ENCODE peak calls at places on chromosomes 1 and 21, in four cellular contexts. L, K, U and F are unnamed samples.
A peak's percentile ranks its signal among the peaks of the same experiment; 100 is the strongest.

GRCh38 chr1:108007531-108007930 is 42.6 kb upstream of the VAV3 start:
- DNase-seq in U (no peak), K (no peak), L (no peak), F (no peak)

GRCh38 chr1:234780531-234781162 is 170.7 kb upstream of the IRF2BP2 start:
- DNase-seq in K (no peak), U (no peak), L (no peak), F (no peak)

GRCh38 chr1:153677718-153678518 is 570 bp upstream of the NPR1 start:
- DNase-seq in K (peak; percentile 61), L (peak; percentile 43), U (peak; percentile 71), F (no peak)

GRCh38 chr1:65958561-65959350 is 166.1 kb downstream of the PDE4B start:
- DNase-seq in U (peak; percentile 78), L (peak; percentile 68), K (peak; percentile 55), F (peak; percentile 62)

GRCh38 chr1:24707659-24708058 is 37.6 kb upstream of the CLIC4 start:
- DNase-seq in K (peak; percentile 77), L (no peak), U (peak; percentile 86), F (peak; percentile 65)

GRCh38 chr1:224433671-224434446 is 738 bp downstream of the WDR26 start:
- DNase-seq in K (no peak), U (peak; percentile 10), L (no peak), F (peak; percentile 6)

GRCh38 chr1:119631433-119632102 is 16.5 kb downstream of the ZNF697 start:
- DNase-seq in K (peak; percentile 96), U (peak; percentile 97), L (peak; percentile 72), F (peak; percentile 66)

GRCh38 chr1:188706742-188707141 is 1770.9 kb downstream of the BRINP3 start:
- DNase-seq in U (peak; percentile 75), K (no peak), L (peak; percentile 85), F (peak; percentile 27)

GRCh38 chr1:33455537-33456301 is 16.7 kb upstream of the ZSCAN20 start:
- DNase-seq in K (peak; percentile 93), L (peak; percentile 90), U (peak; percentile 87), F (peak; percentile 86)

GRCh38 chr21:46191257-46191685 is 7.0 kb upstream of the SPATC1L start:
- DNase-seq in K (peak; percentile 90), U (peak; percentile 85), L (peak; percentile 74), F (peak; percentile 81)

GRCh38 chr1:234246638-234247116 is 126.6 kb upstream of the COA6 start:
- DNase-seq in K (no peak), U (no peak), L (no peak), F (no peak)

GRCh38 chr1:22711591-22712501 is 1.2 kb downstream of the EPHB2 start:
- DNase-seq in L (peak; percentile 38), U (peak; percentile 30), K (peak; percentile 24), F (no peak)

GRCh38 chr1:228914700-228915099 is 179.4 kb downstream of the RHOU start:
- DNase-seq in K (no peak), U (no peak), L (no peak), F (no peak)

GRCh38 chr21:31185663-31186062 is 147.4 kb upstream of the KRTAP19-8 start:
- DNase-seq in L (no peak), U (no peak), K (no peak), F (no peak)

GRCh38 chr1:246567258-246568235 is 1.3 kb downstream of the CNST start:
- DNase-seq in U (peak; percentile 76), L (peak; percentile 75), K (peak; percentile 81), F (peak; percentile 92)

GRCh38 chr1:54273092-54273836 is 73.3 kb downstream of the MRPL37 start:
- DNase-seq in L (peak; percentile 91), U (peak; percentile 72), K (peak; percentile 94), F (peak; percentile 90)

GRCh38 chr1:7786785-7787184 is 2.7 kb downstream of the PER3 start:
- DNase-seq in U (no peak), L (no peak), K (no peak), F (no peak)

DNA sequence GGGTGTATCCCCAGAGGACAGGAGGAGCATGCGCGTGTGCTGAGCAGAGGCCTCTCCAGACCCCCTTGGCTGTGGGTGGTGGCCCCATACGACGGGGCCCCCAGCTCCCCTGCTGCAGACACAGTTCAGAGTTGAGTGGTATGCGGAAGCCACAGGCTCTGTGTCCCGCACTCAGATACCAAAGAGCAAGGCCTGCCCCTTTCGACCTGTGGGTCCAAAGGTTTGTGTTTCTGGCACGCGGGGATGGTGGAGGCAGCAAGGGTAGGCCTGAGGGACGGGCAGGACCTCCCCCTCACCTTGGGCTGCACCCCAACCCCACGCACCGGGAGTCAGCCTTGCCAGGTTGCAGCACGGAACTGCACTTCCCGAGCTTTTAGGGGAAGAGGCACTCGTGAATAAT is at the start of gene KCNAB2:
- DNase-seq in L (no peak), U (no peak), K (no peak), F (no peak)
- TF ChIP-seq CTCF in L (no peak), U (no peak), K (no peak), F (no peak)

GRCh38 chr1:154752273-154753030 is 117.6 kb downstream of the KCNN3 start:
- DNase-seq in U (no peak), K (no peak), L (no peak), F (no peak)
- TF ChIP-seq CTCF in U (peak; percentile 9), K (no peak), L (no peak), F (peak; percentile 41)

GRCh38 chr1:82567308-82567707 is 766.6 kb downstream of the ADGRL2 start:
- DNase-seq in L (peak; percentile 16), U (no peak), K (no peak), F (no peak)

GRCh38 chr1:82565546-82565945 is 764.8 kb downstream of the ADGRL2 start:
- DNase-seq in U (peak; percentile 50), L (peak; percentile 91), K (peak; percentile 66), F (no peak)

GRCh38 chr1:82562448-82562847 is 761.7 kb downstream of the ADGRL2 start:
- DNase-seq in U (no peak), K (no peak), L (peak; percentile 18), F (no peak)

GRCh38 chr1:82564338-82564737 is 763.6 kb downstream of the ADGRL2 start:
- DNase-seq in U (no peak), L (no peak), K (no peak), F (no peak)

DNA sequence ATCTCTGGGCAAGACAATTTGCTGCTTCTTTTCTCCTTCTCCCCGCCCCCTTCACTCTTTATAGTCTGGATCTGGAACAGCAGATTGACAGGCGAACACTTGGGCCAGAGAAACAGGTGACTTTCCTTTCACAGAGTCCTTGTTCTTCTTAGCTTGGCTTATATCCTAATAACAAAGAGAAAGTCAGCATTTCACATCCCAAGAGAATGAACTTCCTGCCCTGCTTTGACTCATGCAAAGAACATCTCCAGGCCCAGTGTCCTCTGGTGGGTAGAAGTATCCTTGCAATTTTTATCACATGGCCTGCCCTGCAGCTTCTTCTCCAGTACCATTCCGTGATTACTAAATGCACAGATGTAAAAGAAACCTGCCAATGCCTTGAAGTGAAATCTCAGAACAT is 764.4 kb downstream of the ADGRL2 start:
- DNase-seq in K (peak; percentile 79), U (peak; percentile 70), L (peak; percentile 90), F (peak; percentile 31)
- TF ChIP-seq CTCF in K (peak; percentile 36), U (peak; percentile 27), L (peak; percentile 39), F (no peak)

DNA sequence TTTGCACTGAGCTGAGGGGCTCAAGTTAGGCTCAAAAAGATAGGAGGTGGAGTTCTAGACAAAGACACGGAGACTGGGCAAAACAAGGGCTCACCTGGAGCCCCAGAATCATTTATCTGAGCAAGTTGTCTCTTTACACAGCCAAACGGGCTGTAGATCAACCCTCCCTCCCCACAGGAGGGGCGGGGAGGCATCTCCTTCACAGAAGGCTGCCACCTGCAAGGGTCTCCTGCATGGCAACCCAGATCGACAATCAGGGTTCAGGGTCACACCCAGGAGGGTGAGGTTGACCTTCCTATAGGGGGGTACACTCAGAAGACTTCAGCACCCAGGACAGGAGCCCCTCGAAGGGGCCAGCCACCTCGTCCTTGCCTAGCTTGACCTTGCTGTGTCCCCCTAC is 84.0 kb downstream of the CD247 start:
- DNase-seq in U (no peak), K (no peak), L (no peak), F (no peak)
- TF ChIP-seq CTCF in U (no peak), K (no peak), L (no peak), F (no peak)

GRCh38 chr1:6353605-6353947 is 40.0 kb downstream of the ACOT7 start:
- DNase-seq in U (no peak), K (no peak), L (no peak), F (no peak)

GRCh38 chr1:6354659-6355317 is 38.8 kb downstream of the ACOT7 start:
- DNase-seq in L (no peak), U (no peak), K (no peak), F (no peak)

GRCh38 chr1:6357243-6357929 is 36.2 kb downstream of the ACOT7 start:
- DNase-seq in U (no peak), L (no peak), K (no peak), F (no peak)

GRCh38 chr1:6353948-6354658 is 39.5 kb downstream of the ACOT7 start:
- DNase-seq in U (no peak), K (peak; percentile 12), L (no peak), F (no peak)

DNA sequence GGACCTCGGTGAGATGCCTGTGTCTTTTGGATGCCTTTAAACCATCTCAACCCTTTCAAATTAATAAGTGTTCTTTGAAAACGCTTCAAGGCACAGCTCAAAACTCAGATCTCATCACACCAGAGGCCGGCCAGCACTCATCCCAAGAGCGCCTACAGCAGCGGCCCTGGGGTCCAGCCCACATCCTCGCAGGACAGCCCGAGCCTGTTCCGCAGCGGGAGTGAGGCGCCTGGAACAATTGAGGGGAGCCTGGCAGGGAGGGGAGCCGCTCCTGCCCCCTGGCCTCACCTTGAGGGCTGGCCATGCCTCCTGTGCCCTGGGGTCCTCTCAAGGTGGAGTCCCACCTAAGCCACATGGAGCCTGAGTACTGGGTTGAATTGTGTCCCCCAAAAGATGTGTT is 37.9 kb downstream of the ACOT7 start:
- DNase-seq in L (no peak), U (no peak), K (no peak), F (no peak)
- TF ChIP-seq CTCF in L (no peak), U (no peak), K (no peak), F (no peak)

DNA sequence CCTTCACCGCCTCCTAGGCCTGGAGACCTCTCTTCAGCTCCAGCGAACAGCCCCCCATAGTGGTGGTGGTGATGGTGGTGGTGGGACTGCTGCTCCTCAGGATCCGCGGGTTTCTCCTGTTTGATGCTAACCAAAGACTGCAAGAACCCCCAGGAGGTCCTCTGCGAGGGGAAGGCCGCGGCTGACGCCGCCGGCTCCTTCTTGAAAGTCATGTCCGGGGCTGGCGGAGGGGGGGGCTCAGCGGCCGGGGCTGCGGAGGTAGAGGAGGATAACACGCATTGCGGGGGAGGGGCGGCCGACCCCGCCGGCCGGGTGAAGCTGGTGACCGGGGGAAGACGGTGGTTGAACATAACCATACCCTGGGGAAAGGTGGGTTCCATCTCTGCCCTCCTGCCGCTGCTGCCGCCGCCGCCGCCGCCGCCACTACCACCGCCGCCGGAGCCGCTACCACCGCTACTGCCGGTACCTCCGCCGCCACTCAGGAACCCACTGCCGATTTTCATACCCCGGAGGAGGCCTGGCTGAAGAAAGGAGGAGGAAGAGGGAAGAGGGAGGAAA is 554 bp downstream of the ZNF281 start:
- DNase-seq in U (peak; percentile 40), L (peak; percentile 57), K (no peak), F (no peak)
- TF ChIP-seq CTCF in U (no peak), L (peak; percentile 20), K (no peak), F (peak; percentile 16)

DNA sequence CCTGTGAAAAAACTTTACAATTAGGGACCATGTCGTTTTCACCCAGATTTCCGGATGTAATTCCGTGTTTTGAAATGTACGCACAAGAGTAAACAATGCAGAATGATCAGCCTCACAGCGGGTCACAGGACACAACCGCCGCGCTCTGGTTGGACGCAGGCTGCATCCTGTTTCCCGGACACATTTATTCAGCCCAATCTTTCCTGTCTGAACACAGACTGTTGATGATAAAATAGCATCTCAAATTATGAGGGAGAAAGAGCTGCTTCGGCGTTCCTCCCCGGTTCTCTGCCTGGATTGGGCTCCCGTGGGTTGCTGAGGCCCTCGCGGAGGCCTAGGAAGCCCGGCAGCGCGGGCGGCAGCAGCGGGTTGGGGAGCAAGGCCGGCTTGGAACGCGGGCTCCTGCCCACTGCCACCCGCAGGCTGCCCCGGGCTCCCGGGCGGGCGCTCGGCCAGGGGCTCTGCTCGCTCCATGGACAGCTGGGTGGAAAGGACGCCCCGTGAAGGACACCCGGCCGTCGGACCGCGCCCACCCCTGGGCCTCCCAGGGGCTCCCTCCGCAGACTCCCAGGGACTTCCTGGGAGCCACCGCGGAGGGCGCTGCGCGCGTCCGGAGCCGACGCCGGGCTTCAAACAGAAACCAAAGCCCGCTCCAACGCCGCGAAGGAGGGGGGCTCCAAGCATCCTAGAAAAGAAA is 122.4 kb downstream of the ESRRG start:
- DNase-seq in K (peak; percentile 72), L (peak; percentile 85), U (peak; percentile 85), F (peak; percentile 57)
- TF ChIP-seq CTCF in K (peak; percentile 40), L (peak; percentile 64), U (peak; percentile 47), F (peak; percentile 71)